ENCODE peak calls at places on chromosomes 4 and X, in ten cellular contexts. Z is aorta; V is pancreas; U is sigmoid colon; C is cardiac muscle cell; I is CD8-positive, alpha-beta memory T cell; W is fibroblast of lung; O is neuronal stem cell; H is effector memory CD4-positive, alpha-beta T cell; B is right lobe of liver. J is an unnamed sample. For H3K4me1 and H3K9me3, the result is how much of the 10 kb centered on the place peaks cover.

GRCh38 chrX:140091276-140091886 is 126.1 kb upstream of the CXorf66 start:
- DNase-seq in Z (peak), V (peak), U (peak), C (peak), I (no peak), W (peak), O (peak), H (no peak), B (no peak), J (peak)

GRCh38 chr4:1246901-1247810 is 1.8 kb downstream of the CTBP1 start:
- DNase-seq in Z (peak), V (peak), U (peak), C (peak), I (no peak), W (no peak), O (no peak), H (no peak), B (peak), J (no peak)

GRCh38 chr4:76197001-76197743 is 16.5 kb downstream of the SCARB2 start:
- DNase-seq in Z (no peak), V (no peak), U (no peak), C (no peak), I (no peak), W (peak), O (no peak), H (no peak), B (no peak), J (no peak)

GRCh38 chr4:85700362-85700761 is 225.4 kb downstream of the ARHGAP24 start:
- DNase-seq in Z (no peak), V (no peak), U (no peak), C (no peak), I (no peak), W (no peak), O (no peak), H (no peak), B (no peak), J (no peak)

GRCh38 chrX:39900788-39901170 is 197.0 kb downstream of the BCOR start:
- DNase-seq in Z (no peak), V (peak), U (no peak), C (no peak), I (no peak), W (no peak), O (no peak), H (no peak), B (no peak), J (no peak)

GRCh38 chr4:71541541-71541940 is 202.7 kb downstream of the SLC4A4 start:
- DNase-seq in Z (no peak), V (no peak), U (no peak), C (no peak), I (no peak), W (no peak), O (no peak), H (no peak), B (no peak), J (no peak)

GRCh38 chr4:54099959-54100606 is at the start of gene GSX2:
- DNase-seq in Z (peak), V (peak), U (no peak), C (no peak), I (no peak), W (no peak), O (no peak), H (no peak), B (peak), J (peak)

GRCh38 chrX:150683536-150684146 is 9.6 kb upstream of the MTMR1 start:
- DNase-seq in Z (no peak), V (no peak), U (no peak), C (peak), I (peak), W (no peak), O (no peak), H (no peak), B (no peak), J (no peak)

GRCh38 chr4:154686838-154687237 is 57.0 kb upstream of the LRAT start:
- DNase-seq in Z (no peak), V (no peak), U (no peak), C (no peak), I (no peak), W (peak), O (no peak), H (no peak), B (no peak), J (no peak)

GRCh38 chr4:151427268-151427667 is 18.3 kb downstream of the FHIP1A start:
- DNase-seq in Z (no peak), V (no peak), U (no peak), C (no peak), I (no peak), W (no peak), O (no peak), H (no peak), B (no peak), J (no peak)

GRCh38 chrX:68307767-68308166 is 125.5 kb downstream of the OPHN1 start:
- DNase-seq in Z (no peak), V (no peak), U (no peak), C (no peak), I (no peak), W (peak), O (no peak), H (no peak), B (no peak), J (no peak)

GRCh38 chr4:173509031-173510001 is 20.7 kb downstream of the HAND2 start:
- DNase-seq in Z (peak), V (no peak), U (peak), C (peak), I (no peak), W (peak), O (no peak), H (no peak), B (no peak), J (peak)

GRCh38 chrX:129653181-129653984 is 1.4 kb downstream of the APLN start:
- DNase-seq in Z (no peak), V (no peak), U (no peak), C (no peak), I (no peak), W (no peak), O (no peak), H (no peak), B (peak), J (peak)

DNA sequence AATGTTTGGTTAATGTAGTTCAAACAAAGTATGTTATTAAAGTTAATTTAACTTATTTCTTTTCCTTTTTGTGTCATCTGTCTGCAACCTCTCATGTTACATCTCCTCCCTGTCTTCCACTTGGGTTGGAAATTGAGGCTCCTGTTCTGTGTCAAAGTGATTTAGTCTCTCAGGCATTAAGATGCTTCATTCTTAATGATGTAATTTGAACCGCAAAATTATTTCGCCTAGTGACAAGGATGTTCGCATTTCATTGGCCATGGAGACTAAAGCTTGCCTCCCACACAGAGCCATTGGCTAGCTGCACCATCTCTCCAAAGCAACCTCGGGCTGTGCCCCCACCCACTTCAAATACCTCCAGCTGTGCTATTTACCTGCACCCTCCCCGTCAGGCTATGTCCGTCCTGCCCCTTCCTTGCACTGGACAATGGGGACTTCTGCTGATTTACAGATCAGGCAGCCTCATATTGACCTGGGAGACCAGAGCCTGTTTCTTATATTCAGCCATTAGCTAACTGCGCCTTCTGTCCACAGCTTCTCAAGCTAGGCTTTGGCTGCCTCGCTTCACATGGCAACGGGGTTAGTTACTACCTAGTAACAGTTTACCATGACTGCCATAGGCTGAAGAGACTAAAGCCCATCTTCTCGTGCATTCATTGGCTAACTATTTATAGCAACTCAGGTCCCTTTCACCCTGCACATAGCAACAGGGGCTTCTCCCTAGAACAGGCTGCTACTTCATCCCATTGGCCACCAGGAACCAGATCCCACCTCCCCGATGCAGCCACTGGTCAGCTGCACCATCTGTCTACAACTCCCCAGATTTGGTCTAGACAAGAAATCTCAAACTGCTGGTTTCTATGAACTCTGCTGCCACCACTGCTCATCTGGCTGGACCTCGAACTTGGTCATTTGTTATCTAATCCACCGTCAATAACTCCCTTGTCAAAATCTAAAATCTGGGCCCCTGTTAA is 8.6 kb upstream of the ZNF157 start:
- DNase-seq in Z (peak), V (no peak), U (peak), C (peak), I (no peak), W (peak), O (peak), H (peak), B (peak), J (peak)
- H3K4me3 ChIP-seq in Z (no peak), V (no peak), U (peak), C (peak), I (no peak), W (peak), O (peak), H (no peak), B (peak), J (peak)

GRCh38 chr4:55611358-55612059 is 19.5 kb upstream of the PDCL2 start:
- DNase-seq in Z (no peak), V (no peak), U (no peak), C (no peak), I (no peak), W (no peak), O (no peak), H (no peak), B (no peak), J (no peak)
- H3K4me1 ChIP-seq in Z (under half), V (under half), U (under half), C (under half), I (under half), W (under half), O (under half), H (under half), B (under half), J (under half)

GRCh38 chr4:176995-177394 is 52.7 kb downstream of the ZNF718 start:
- DNase-seq in Z (no peak), V (no peak), U (no peak), C (no peak), I (no peak), W (no peak), O (no peak), H (no peak), B (no peak), J (no peak)
- H3K9me3 ChIP-seq in Z (under half), V (under half), U (under half), C (under half), I (under half), W (under half), O (under half), H (half or more), B (under half), J (under half)

DNA sequence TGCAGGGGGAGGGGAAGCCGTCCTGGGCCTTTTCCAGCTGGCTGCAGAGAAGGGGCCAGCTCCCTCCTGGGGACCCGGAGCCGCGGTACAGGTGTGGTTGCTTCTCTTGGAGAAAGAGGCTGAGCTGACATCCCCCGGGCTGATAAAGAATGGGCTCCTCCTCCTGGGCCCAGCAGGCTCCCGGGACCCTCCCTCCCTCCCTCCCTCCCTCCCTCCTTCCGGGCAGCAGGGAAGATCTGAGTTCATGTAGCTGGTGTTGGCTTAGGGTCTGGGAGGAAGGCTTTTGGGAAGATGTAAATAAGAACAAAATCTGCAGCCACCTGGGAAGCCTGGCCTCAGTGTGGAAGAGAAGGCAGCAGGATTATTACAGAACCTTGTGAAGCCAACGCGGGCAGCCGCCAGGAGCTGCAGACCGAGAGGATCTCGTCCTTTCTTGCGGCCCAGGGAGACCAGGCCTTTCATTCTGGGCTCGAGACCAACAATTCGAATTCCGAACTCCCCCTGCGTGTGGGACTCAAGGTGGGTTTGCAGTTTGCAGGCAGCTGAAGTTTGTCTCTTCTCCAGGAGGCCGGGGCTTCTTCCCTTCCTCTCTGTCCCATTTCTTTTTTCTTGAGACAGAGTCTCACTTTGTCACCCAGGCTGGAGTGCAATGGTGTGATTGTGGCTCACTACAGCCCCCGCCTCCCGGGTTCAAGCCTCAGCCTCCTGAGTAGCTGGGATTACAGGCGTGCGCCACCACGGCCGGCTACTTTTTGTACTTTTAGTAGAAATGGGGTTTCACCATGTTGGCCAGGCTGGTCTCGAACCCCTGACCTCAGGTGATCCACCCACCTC is at the start of gene PLCXD1:
- DNase-seq in Z (peak), V (peak), U (peak), C (peak), I (no peak), W (peak), O (peak), H (no peak), B (peak), J (peak)
- H3K4me3 ChIP-seq in Z (no peak), V (no peak), U (peak), C (peak), I (no peak), W (peak), O (peak), H (no peak), B (no peak), J (peak)

GRCh38 chrX:153334654-153335295 is 822 bp downstream of the ZNF275 start:
- DNase-seq in Z (peak), V (no peak), U (no peak), C (no peak), I (no peak), W (no peak), O (no peak), H (no peak), B (no peak), J (no peak)

GRCh38 chrX:153338836-153339235 is 4.9 kb downstream of the ZNF275 start:
- DNase-seq in Z (no peak), V (no peak), U (no peak), C (no peak), I (no peak), W (no peak), O (no peak), H (no peak), B (no peak), J (no peak)

GRCh38 chrX:153339662-153340061 is 5.7 kb downstream of the ZNF275 start:
- DNase-seq in Z (no peak), V (no peak), U (no peak), C (no peak), I (no peak), W (no peak), O (no peak), H (no peak), B (no peak), J (no peak)

GRCh38 chrX:153336128-153336894 is 2.4 kb downstream of the ZNF275 start:
- DNase-seq in Z (no peak), V (no peak), U (no peak), C (no peak), I (peak), W (no peak), O (no peak), H (no peak), B (no peak), J (no peak)

GRCh38 chrX:153336988-153337387 is 3.0 kb downstream of the ZNF275 start:
- DNase-seq in Z (no peak), V (no peak), U (no peak), C (no peak), I (no peak), W (no peak), O (no peak), H (no peak), B (no peak), J (no peak)
- H3K4me1 ChIP-seq in Z (under half), V (under half), U (under half), C (under half), I (under half), W (under half), O (under half), H (under half), B (under half), J (under half)

DNA sequence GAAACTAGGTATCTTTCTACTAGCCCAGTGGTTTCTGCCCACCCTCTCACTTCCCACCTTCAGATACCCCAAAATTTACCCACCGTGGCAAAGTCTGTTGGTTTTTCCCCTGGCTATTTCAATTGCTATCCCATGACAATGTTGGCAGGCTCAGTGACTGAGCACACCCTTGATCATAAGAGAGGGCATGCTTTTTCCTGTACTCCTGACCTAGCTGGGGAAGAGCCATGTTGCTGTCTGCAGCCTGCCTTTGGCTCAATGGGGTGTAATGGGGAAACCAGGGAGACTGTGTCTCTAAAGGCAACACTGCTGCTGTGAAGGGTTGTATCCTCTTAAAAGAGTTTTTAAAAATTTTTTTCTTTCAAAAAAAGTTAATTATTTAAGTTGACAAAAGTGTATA is 90.4 kb upstream of the CITED1 start:
- DNase-seq in Z (no peak), V (no peak), U (no peak), C (no peak), I (no peak), W (no peak), O (no peak), H (no peak), B (no peak), J (peak)
- H3K9me3 ChIP-seq in Z (under half), V (under half), U (under half), C (under half), I (under half), W (under half), O (under half), H (under half), B (under half), J (under half)

GRCh38 chr4:145829629-145830395 is 108.8 kb downstream of the ZNF827 start:
- DNase-seq in Z (no peak), V (no peak), U (no peak), C (no peak), I (no peak), W (no peak), O (no peak), H (no peak), B (no peak), J (no peak)
- H3K4me3 ChIP-seq in Z (no peak), V (no peak), U (no peak), C (no peak), I (peak), W (no peak), O (no peak), H (no peak), B (no peak), J (no peak)